ENCODE peak calls at places on chromosomes 2 and 18, in seven cellular contexts. O is left lung; J is ascending aorta; G is transverse colon; W is left ventricle myocardium inferior; U is pancreas; D is CD8-positive, alpha-beta T cell. N is an unnamed sample.

GRCh38 chr2:108927936-108928659 is 60.9 kb downstream of the EDAR start:
- DNase-seq in O (no peak), W (no peak), U (peak; percentile 45), G (peak; percentile 55), J (no peak), D (no peak), N (peak; percentile 48)

GRCh38 chr2:235769046-235769445 is 275.2 kb downstream of the AGAP1 start:
- DNase-seq in G (no peak), D (no peak), U (no peak), W (no peak), O (no peak), J (no peak), N (peak; percentile 34)

GRCh38 chr2:172246649-172247048 is 143.9 kb upstream of the DLX2 start:
- DNase-seq in G (no peak), O (no peak), D (no peak), W (no peak), U (no peak), J (no peak), N (peak; percentile 88)

GRCh38 chr2:226121339-226121738 is 678.3 kb downstream of the IRS1 start:
- DNase-seq in G (no peak), W (no peak), D (no peak), U (no peak), O (no peak), J (no peak), N (no peak)

GRCh38 chr2:211534655-211535054 is 978.3 kb downstream of the CPS1 start:
- DNase-seq in U (no peak), G (no peak), D (no peak), J (no peak), O (no peak), W (peak; percentile 21), N (no peak)

GRCh38 chr2:127599211-127599610 is 46.7 kb upstream of the GPR17 start:
- DNase-seq in G (no peak), W (no peak), J (no peak), D (no peak), O (no peak), U (no peak), N (no peak)

GRCh38 chr2:6941299-6942046 is 24.3 kb downstream of the RNF144A start:
- DNase-seq in J (no peak), G (no peak), U (no peak), W (no peak), O (no peak), D (no peak), N (no peak)

GRCh38 chr2:209431701-209432100 is 7.9 kb downstream of the MAP2 start:
- DNase-seq in W (no peak), J (no peak), O (no peak), G (no peak), U (no peak), D (no peak), N (peak; percentile 98)

GRCh38 chr2:117523842-117524241 is 290.6 kb upstream of the DDX18 start:
- DNase-seq in O (no peak), G (no peak), J (no peak), U (no peak), D (no peak), W (no peak), N (no peak)

GRCh38 chr2:15034246-15034645 is 401.7 kb downstream of the LRATD1 start:
- DNase-seq in G (no peak), J (no peak), W (no peak), D (no peak), U (no peak), O (no peak), N (no peak)

GRCh38 chr2:108454440-108454839 is 5.4 kb downstream of the GCC2 start:
- DNase-seq in G (no peak), O (no peak), D (no peak), W (no peak), J (no peak), U (no peak), N (no peak)

GRCh38 chr2:70467237-70467636 is 86.4 kb downstream of the TGFA start:
- DNase-seq in O (no peak), J (no peak), D (no peak), G (no peak), W (no peak), U (no peak), N (no peak)

GRCh38 chr2:1505031-1505441 is 91.8 kb downstream of the TPO start:
- DNase-seq in O (peak; percentile 8), D (no peak), J (no peak), U (no peak), G (no peak), W (no peak), N (no peak)

GRCh38 chr2:45631955-45632354 is 19.5 kb upstream of the PRKCE start:
- DNase-seq in G (no peak), W (no peak), O (no peak), D (no peak), J (no peak), U (no peak), N (no peak)

GRCh38 chr2:201858781-201859180 is 52.4 kb downstream of the CDK15 start:
- DNase-seq in D (no peak), U (peak; percentile 8), J (no peak), G (peak; percentile 21), O (peak; percentile 36), W (no peak), N (peak; percentile 23)

GRCh38 chr2:239057533-239057932 is 209.6 kb downstream of the TWIST2 start:
- DNase-seq in W (no peak), U (no peak), O (no peak), J (no peak), G (no peak), D (no peak), N (no peak)

GRCh38 chr2:24576146-24576545 is 85.1 kb downstream of the NCOA1 start:
- DNase-seq in J (no peak), D (no peak), U (no peak), W (no peak), G (no peak), O (no peak), N (no peak)

GRCh38 chr2:53448591-53448990 is 319.0 kb upstream of the CHAC2 start:
- DNase-seq in G (no peak), J (no peak), U (no peak), W (no peak), D (no peak), O (no peak), N (no peak)

GRCh38 chr2:162123806-162124758 is 28.0 kb downstream of the GCG start:
- DNase-seq in D (no peak), U (no peak), O (no peak), J (no peak), W (no peak), G (no peak), N (no peak)

GRCh38 chr18:58886864-58887612 is 22.4 kb downstream of the ZNF532 start:
- DNase-seq in G (no peak), O (no peak), D (no peak), J (no peak), U (no peak), W (no peak), N (no peak)

GRCh38 chr2:239436669-239437325 is 36.0 kb upstream of the HDAC4 start:
- DNase-seq in O (no peak), J (no peak), G (no peak), U (no peak), D (no peak), W (no peak), N (no peak)

GRCh38 chr2:157439792-157440186 is 4.1 kb downstream of the CYTIP start:
- DNase-seq in D (no peak), G (peak; percentile 35), U (no peak), O (no peak), J (no peak), W (no peak), N (no peak)
- H3K27ac ChIP-seq in D (peak overlapping the region; percentile 88), G (peak overlapping the region; percentile 72), U (no peak overlapping the region), O (peak overlapping the region; percentile 55), J (no peak overlapping the region), W (peak overlapping the region; percentile 17), N (no peak overlapping the region)

GRCh38 chr18:23995180-23995579 is 19.4 kb upstream of the TTC39C start:
- DNase-seq in J (no peak), W (no peak), O (no peak), G (no peak), D (no peak), U (no peak), N (no peak)

GRCh38 chr18:24003903-24004640 is 10.5 kb upstream of the TTC39C start:
- DNase-seq in G (no peak), W (no peak), J (no peak), O (no peak), D (no peak), U (no peak), N (no peak)

GRCh38 chr18:23998018-23998417 is 16.5 kb upstream of the TTC39C start:
- DNase-seq in U (no peak), G (no peak), J (no peak), W (no peak), O (no peak), D (no peak), N (no peak)

GRCh38 chr18:23998811-23999210 is 15.7 kb upstream of the TTC39C start:
- DNase-seq in J (no peak), G (no peak), U (no peak), O (no peak), D (no peak), W (no peak), N (peak; percentile 92)

GRCh38 chr18:24000613-24001490 is 13.7 kb upstream of the TTC39C start:
- DNase-seq in W (no peak), O (no peak), U (no peak), D (no peak), G (no peak), J (no peak), N (no peak)
- H3K4me1 ChIP-seq in W (no peaks in the 10 kb centered on the region), O (no peaks in the 10 kb centered on the region), U (no peaks in the 10 kb centered on the region), D (peaks cover 40% of the 10 kb centered on the region), G (no peaks in the 10 kb centered on the region), J (no peaks in the 10 kb centered on the region), N (peaks cover 8% of the 10 kb centered on the region)

DNA sequence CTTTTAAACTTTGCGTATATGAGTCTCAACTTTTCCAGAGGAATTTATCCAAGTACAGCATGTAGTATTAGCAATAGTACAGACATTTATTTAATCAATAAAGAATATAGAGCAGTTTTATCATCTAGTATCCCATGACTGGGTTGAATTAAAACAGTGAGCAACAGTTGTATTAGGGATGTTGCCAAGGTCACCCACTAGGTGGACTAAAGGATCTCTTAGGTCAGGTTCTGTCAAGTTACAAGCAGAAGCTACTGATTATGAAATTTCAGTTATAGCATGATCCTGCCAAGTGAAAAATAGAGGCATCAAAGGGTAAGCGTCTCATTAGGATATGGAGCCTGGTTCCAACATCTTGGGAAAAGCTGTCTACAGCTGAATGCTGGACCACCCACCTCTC is 52.1 kb upstream of the LAPTM4A start:
- DNase-seq in W (no peak), D (no peak), U (no peak), J (no peak), G (no peak), O (no peak), N (no peak)
- TF ChIP-seq CTCF in W (no peak), D (no peak), U (no peak), J (no peak), G (peak; percentile 14), O (no peak), N (peak; percentile 74)

GRCh38 chr2:38079111-38080052 is 3.4 kb upstream of the CYP1B1 start:
- DNase-seq in J (no peak), D (no peak), W (no peak), U (no peak), G (no peak), O (no peak), N (no peak)

GRCh38 chr2:38075436-38076249 is at the start of gene CYP1B1:
- DNase-seq in O (peak; percentile 49), U (no peak), G (no peak), D (no peak), W (peak; percentile 41), J (no peak), N (no peak)

GRCh38 chr2:38076710-38077430 is 919 bp upstream of the CYP1B1 start:
- DNase-seq in G (peak; percentile 63), D (no peak), J (peak; percentile 76), W (peak; percentile 83), O (peak; percentile 86), U (peak; percentile 68), N (peak; percentile 39)

GRCh38 chr2:38076250-38076709 is 329 bp upstream of the CYP1B1 start:
- DNase-seq in U (peak; percentile 69), G (peak; percentile 64), J (peak; percentile 83), D (no peak), O (peak; percentile 85), W (peak; percentile 76), N (no peak)

GRCh38 chr2:38077431-38077769 is 1.4 kb upstream of the CYP1B1 start:
- DNase-seq in W (no peak), G (no peak), O (no peak), D (no peak), U (no peak), J (no peak), N (no peak)
- H3K27ac ChIP-seq in W (peak overlapping the region; percentile 95), G (peak overlapping the region; percentile 82), O (peak overlapping the region; percentile 93), D (no peak overlapping the region), U (peak overlapping the region; percentile 73), J (peak overlapping the region; percentile 28), N (no peak overlapping the region)